ENCODE peak calls at places on chromosomes 11 and 22, in nine cellular contexts. P, F, K, N, X, U, G, T and H are unnamed samples.

GRCh38 chr11:11381471-11382100 is 28.5 kb upstream of the CSNK2A3 start:
- DNase-seq in P (no peak), F (no peak), K (no peak), N (no peak), X (no peak), U (no peak), G (no peak), T (no peak), H (no peak)

GRCh38 chr11:2789791-2790580 is 90.2 kb upstream of the KCNQ1OT1 start:
- DNase-seq in P (no peak), F (no peak), K (no peak), N (no peak), X (peak), U (no peak), G (no peak), T (peak), H (no peak)

GRCh38 chr11:85299247-85299646 is 327.9 kb downstream of the DLG2 start:
- DNase-seq in P (no peak), F (no peak), K (no peak), N (no peak), X (no peak), U (no peak), G (no peak), T (no peak), H (peak)

GRCh38 chr22:48717076-48717810 is 1110.4 kb downstream of the BRD1 start:
- DNase-seq in P (no peak), F (no peak), K (no peak), N (no peak), X (no peak), U (no peak), G (no peak), T (peak), H (no peak)

GRCh38 chr11:26851696-26852095 is 129.8 kb upstream of the SLC5A12 start:
- DNase-seq in P (no peak), F (no peak), K (no peak), N (no peak), X (no peak), U (no peak), G (no peak), T (no peak), H (no peak)

GRCh38 chr11:10350341-10350740 is 45.5 kb downstream of the ADM start:
- DNase-seq in P (peak), F (no peak), K (no peak), N (no peak), X (peak), U (peak), G (peak), T (no peak), H (peak)

GRCh38 chr11:3001496-3001895 is 9.4 kb upstream of the NAP1L4 start:
- DNase-seq in P (no peak), F (no peak), K (no peak), N (no peak), X (no peak), U (no peak), G (no peak), T (no peak), H (no peak)

GRCh38 chr11:68040121-68040956 is 1.5 kb downstream of the TCIRG1 start:
- DNase-seq in P (no peak), F (peak), K (peak), N (no peak), X (peak), U (peak), G (peak), T (peak), H (no peak)

GRCh38 chr22:48822278-48823233 is 1005.1 kb downstream of the BRD1 start:
- DNase-seq in P (no peak), F (no peak), K (no peak), N (no peak), X (no peak), U (no peak), G (no peak), T (no peak), H (no peak)

GRCh38 chr11:134483291-134483690 is 71.2 kb upstream of the B3GAT1 start:
- DNase-seq in P (no peak), F (no peak), K (no peak), N (no peak), X (no peak), U (no peak), G (no peak), T (peak), H (no peak)

GRCh38 chr11:7595951-7596350 is 77.3 kb downstream of the CYB5R2 start:
- DNase-seq in P (no peak), F (no peak), K (no peak), N (no peak), X (no peak), U (no peak), G (no peak), T (no peak), H (no peak)

GRCh38 chr11:72831521-72832300 is 17.5 kb downstream of the ATG16L2 start:
- DNase-seq in P (peak), F (peak), K (peak), N (peak), X (peak), U (peak), G (peak), T (peak), H (peak)

GRCh38 chr11:7826316-7826715 is 29.6 kb upstream of the OR5P2 start:
- DNase-seq in P (no peak), F (no peak), K (no peak), N (no peak), X (no peak), U (no peak), G (no peak), T (no peak), H (peak)

GRCh38 chr22:21681566-21682370 is 16.0 kb downstream of the PPIL2 start:
- DNase-seq in P (no peak), F (no peak), K (no peak), N (no peak), X (no peak), U (no peak), G (no peak), T (no peak), H (no peak)

GRCh38 chr22:32119568-32120235 is 39.4 kb downstream of the C22orf42 start:
- DNase-seq in P (no peak), F (no peak), K (no peak), N (no peak), X (no peak), U (no peak), G (no peak), T (peak), H (no peak)

GRCh38 chr11:84922212-84922805 is 704.8 kb downstream of the DLG2 start:
- DNase-seq in P (no peak), F (no peak), K (no peak), N (no peak), X (no peak), U (no peak), G (no peak), T (no peak), H (no peak)

GRCh38 chr11:21806982-21807749 is 385.7 kb upstream of the ANO5 start:
- DNase-seq in P (no peak), F (no peak), K (no peak), N (no peak), X (no peak), U (no peak), G (no peak), T (no peak), H (no peak)

GRCh38 chr11:86152006-86152862 is 83.3 kb upstream of the PICALM start:
- DNase-seq in P (peak), F (no peak), K (no peak), N (no peak), X (no peak), U (no peak), G (peak), T (no peak), H (no peak)

GRCh38 chr11:129189646-129190045 is 2.5 kb downstream of the ARHGAP32 start:
- DNase-seq in P (no peak), F (no peak), K (no peak), N (no peak), X (no peak), U (no peak), G (no peak), T (no peak), H (peak)

GRCh38 chr11:92269021-92269420 is 44.4 kb downstream of the FAT3 start:
- DNase-seq in P (peak), F (no peak), K (no peak), N (no peak), X (no peak), U (peak), G (peak), T (no peak), H (peak)

GRCh38 chr11:130476922-130477491 is 28.6 kb downstream of the ADAMTS15 start:
- DNase-seq in P (no peak), F (no peak), K (no peak), N (no peak), X (no peak), U (no peak), G (no peak), T (no peak), H (no peak)

GRCh38 chr11:61532136-61533038 is 23.8 kb downstream of the LRRC10B start:
- DNase-seq in P (peak), F (peak), K (no peak), N (peak), X (peak), U (no peak), G (peak), T (no peak), H (peak)

GRCh38 chr22:24947881-24948280 is 1.4 kb upstream of the LHFPL7 start:
- DNase-seq in P (no peak), F (no peak), K (no peak), N (no peak), X (no peak), U (no peak), G (no peak), T (no peak), H (no peak)

GRCh38 chr11:16603245-16603644 is 135.2 kb upstream of the C11orf58 start:
- DNase-seq in P (no peak), F (no peak), K (no peak), N (no peak), X (peak), U (no peak), G (no peak), T (peak), H (no peak)

DNA sequence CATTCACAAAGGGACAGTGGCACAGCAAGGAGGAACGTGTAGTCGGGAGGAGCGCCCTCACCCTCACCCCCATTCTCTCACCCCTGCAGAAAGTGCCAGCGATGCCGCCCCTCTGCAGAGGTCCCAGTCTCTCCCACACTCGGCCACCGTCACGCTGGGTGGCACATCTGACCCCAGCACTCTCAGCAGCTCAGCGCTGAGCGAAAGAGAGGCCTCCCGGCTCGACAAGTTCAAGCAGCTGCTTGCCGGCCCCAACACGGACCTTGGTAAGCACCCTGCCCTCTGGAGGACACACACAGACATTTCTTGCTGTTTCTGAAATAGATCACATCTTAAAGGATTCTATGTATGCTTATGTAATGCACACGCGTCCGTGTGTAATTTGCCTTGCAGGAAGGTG is 34.9 kb downstream of the TBC1D22A start:
- DNase-seq in P (peak), F (no peak), K (no peak), N (no peak), X (no peak), U (peak), G (peak), T (peak), H (peak)
- TF ChIP-seq CTCF in P (peak), F (no peak), K (no peak), N (peak), X (no peak), U (peak), G (peak), T (no peak), H (no peak)

DNA sequence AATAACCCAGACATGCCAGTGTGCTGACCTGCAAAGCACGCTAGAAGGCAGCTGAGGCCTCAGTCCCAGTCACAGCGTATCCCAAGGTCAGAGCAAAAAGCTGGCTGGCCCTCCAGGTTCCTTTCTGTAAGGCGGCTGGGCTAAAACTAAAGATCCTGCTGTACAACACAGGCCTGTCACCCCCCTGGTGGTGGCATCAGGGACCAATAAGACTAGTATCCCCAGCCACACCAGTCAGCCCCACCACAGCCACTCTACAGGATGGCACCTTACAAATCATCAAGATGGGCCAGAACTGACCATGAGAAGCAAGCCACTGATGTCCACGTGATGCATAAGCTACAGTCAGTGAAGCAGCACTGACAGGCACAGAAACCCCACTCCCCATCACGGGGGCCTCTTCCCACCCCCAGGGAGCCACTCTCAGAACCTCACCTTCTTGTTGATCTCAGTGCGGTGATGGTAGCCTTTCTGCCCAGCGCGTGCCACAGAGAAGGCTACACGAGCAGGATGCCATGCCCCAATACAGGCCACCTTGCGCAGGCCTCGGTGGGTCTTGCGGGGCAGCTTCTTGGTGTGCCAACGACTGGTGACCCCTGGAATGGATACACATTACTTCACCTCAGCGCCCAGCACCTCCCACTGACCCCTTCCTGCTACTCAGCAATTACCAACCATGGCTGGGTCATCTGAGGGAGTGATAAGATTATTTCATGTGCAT is 5.0 kb downstream of the RPL3 start:
- DNase-seq in P (no peak), F (no peak), K (no peak), N (no peak), X (no peak), U (no peak), G (no peak), T (no peak), H (no peak)
- TF ChIP-seq CTCF in P (no peak), F (no peak), K (peak), N (peak), X (no peak), U (peak), G (peak), T (no peak), H (no peak)

DNA sequence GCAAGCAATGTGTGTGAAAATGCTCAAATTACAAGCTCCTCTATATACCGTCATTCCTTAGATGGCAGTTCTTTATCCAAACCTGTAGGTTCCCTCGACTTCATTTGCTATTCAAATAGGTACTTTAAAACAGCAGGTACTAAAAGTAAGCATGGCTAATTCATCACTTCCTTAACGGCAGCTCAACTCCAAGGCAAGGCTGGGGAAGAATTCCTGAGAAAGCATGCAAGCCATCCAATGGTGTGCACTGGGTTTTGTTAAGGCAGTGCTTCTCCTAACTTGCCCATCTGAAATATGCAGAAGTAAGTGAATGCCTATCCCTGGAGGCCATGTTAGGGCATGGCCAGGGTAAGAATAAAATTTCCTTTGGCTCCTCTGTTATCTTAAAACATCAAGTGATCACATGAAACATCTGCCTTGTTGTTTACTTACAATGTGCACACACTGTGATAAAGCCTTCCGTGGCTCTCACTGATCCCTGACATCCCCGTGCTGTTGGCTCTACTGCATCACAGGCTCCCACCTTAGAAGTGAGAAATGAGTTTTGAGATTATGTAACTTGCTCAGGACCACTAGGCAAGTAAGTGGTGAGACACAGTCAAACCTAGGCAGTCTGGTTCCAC is 52.1 kb downstream of the SMCO4 start:
- DNase-seq in P (no peak), F (no peak), K (no peak), N (no peak), X (no peak), U (no peak), G (no peak), T (no peak), H (no peak)
- TF ChIP-seq CTCF in P (no peak), F (no peak), K (no peak), N (no peak), X (no peak), U (no peak), G (no peak), T (no peak), H (no peak)

GRCh38 chr11:103700605-103701004 is 335.8 kb upstream of the DDI1 start:
- DNase-seq in P (peak), F (no peak), K (no peak), N (no peak), X (no peak), U (peak), G (peak), T (no peak), H (peak)

GRCh38 chr11:103699656-103700055 is 336.8 kb upstream of the DDI1 start:
- DNase-seq in P (no peak), F (no peak), K (no peak), N (no peak), X (no peak), U (no peak), G (no peak), T (no peak), H (no peak)

GRCh38 chr11:103703437-103703836 is 333.0 kb upstream of the DDI1 start:
- DNase-seq in P (no peak), F (no peak), K (no peak), N (no peak), X (no peak), U (no peak), G (no peak), T (no peak), H (no peak)

GRCh38 chr11:103696130-103696529 is 340.3 kb upstream of the DDI1 start:
- DNase-seq in P (no peak), F (no peak), K (no peak), N (no peak), X (no peak), U (no peak), G (no peak), T (no peak), H (no peak)

DNA sequence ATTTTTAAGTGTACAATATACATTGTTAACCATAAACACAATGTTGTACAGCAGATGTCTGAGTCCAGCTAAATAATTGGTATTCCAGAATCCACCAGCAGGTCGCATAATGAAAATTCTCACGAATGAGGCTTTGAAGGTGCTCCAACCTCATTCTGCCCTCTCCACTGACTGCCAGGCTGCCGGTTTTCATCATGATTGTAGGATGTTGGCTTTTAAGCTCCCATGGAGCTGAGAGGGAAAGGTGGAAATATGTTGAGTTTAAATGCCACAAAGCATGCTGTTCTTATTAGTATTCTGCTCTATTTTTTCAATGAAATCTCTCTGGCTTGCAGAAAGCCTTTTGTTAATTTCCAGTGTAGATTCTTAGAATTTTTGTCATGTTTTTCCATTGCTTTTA is 337.2 kb upstream of the DDI1 start:
- DNase-seq in P (no peak), F (no peak), K (no peak), N (no peak), X (no peak), U (no peak), G (no peak), T (no peak), H (no peak)
- TF ChIP-seq CTCF in P (no peak), F (no peak), K (no peak), N (peak), X (no peak), U (no peak), G (no peak), T (no peak), H (no peak)

DNA sequence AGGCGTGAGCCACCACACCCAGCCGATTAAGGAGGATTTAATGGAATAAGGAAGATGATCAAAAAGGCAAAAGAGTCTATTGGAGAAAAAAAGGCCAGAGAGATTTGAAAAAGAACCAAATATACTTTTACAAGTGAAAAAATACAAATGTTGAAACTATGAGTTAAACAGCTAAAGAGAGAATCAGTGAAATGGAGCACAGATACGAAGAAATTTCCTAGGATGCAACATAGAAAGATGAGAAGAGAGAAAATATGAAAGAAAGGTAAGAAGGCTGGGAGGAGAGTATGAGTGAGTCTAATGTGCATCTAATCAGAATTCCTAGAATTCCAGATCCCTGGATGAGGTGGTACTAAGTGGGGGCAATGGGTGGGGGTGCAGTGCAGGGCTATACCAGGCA is 19.4 kb upstream of the CELSR1 start:
- DNase-seq in P (no peak), F (no peak), K (no peak), N (no peak), X (no peak), U (no peak), G (no peak), T (no peak), H (no peak)
- TF ChIP-seq CTCF in P (no peak), F (no peak), K (no peak), N (no peak), X (no peak), U (no peak), G (no peak), T (no peak), H (no peak)

DNA sequence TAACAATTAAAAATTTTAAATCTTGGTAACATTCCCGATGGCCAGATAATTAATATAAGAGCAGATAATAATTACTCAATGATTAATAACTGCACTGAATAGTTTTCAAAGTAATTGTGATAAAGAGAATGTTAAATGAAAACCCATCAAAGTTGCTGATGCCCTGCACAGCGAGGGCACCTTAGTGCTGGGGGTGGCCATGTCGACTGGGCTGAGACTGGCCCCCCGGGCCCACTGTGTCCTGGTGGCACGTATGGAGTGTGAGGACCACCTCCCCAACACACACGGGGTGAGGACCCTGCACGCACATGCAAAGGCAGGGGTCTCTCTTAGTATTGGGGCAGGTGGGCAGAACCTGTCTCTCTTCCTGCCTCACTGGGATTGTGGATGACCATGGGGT is 15.1 kb upstream of the CCDC188 start:
- DNase-seq in P (no peak), F (no peak), K (no peak), N (no peak), X (no peak), U (no peak), G (no peak), T (no peak), H (no peak)
- TF ChIP-seq CTCF in P (no peak), F (no peak), K (no peak), N (no peak), X (no peak), U (no peak), G (no peak), T (no peak), H (no peak)

GRCh38 chr22:45616432-45616831 is 55.2 kb upstream of the ATXN10 start:
- DNase-seq in P (no peak), F (no peak), K (no peak), N (no peak), X (no peak), U (no peak), G (no peak), T (no peak), H (no peak)
- TF ChIP-seq CTCF in P (no peak), F (no peak), K (no peak), N (no peak), X (no peak), U (no peak), G (no peak), T (no peak), H (no peak)

DNA sequence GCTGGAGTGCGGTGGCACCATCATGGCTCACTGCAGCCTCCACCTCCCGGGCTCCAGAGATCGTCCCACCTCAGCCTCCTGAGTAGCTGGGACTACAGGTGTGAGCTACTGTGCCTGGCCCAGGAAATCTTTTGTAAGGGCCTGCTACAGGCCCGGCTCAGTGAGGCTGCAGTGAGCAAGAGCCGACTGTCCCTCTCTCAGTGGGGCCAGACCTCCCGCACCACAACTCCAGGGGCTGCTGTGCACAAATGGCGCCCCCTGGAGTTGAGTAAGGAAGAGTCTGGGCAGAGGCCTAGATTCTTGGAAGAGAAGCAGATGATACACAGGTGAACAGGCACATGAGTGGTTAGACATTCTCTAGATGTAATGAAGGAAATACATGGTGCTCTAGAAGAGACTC is 7.0 kb downstream of the SERHL2 start:
- DNase-seq in P (no peak), F (peak), K (no peak), N (no peak), X (peak), U (no peak), G (peak), T (no peak), H (peak)
- TF ChIP-seq CTCF in P (peak), F (peak), K (peak), N (peak), X (peak), U (peak), G (peak), T (peak), H (peak)